ENCODE peak calls at places on chromosomes 1 and 21, in seven cellular contexts. G, S, Q, X, H, F and R are unnamed samples.

GRCh38 chr1:113812661-113813135 is 422 bp upstream of the RSBN1 start:
- DNase-seq in G (no peak), S (peak), Q (no peak), X (peak), H (no peak), F (no peak), R (no peak)

GRCh38 chr1:21344750-21345443 is 54.6 kb upstream of the ECE1 start:
- DNase-seq in G (no peak), S (no peak), Q (no peak), X (peak), H (no peak), F (no peak), R (no peak)

GRCh38 chr1:42684139-42684538 is 1.9 kb downstream of the YBX1 start:
- DNase-seq in G (no peak), S (peak), Q (no peak), X (peak), H (peak), F (peak), R (no peak)

GRCh38 chr1:40344597-40344996 is 27.5 kb upstream of the COL9A2 start:
- DNase-seq in G (peak), S (peak), Q (peak), X (no peak), H (peak), F (peak), R (peak)

GRCh38 chr1:7458946-7459345 is 312.1 kb upstream of the VAMP3 start:
- DNase-seq in G (no peak), S (no peak), Q (no peak), X (no peak), H (no peak), F (no peak), R (no peak)

GRCh38 chr1:77533660-77534295 is 148.7 kb downstream of the ZZZ3 start:
- DNase-seq in G (peak), S (peak), Q (no peak), X (peak), H (peak), F (peak), R (peak)

GRCh38 chr1:212606042-212606733 is 2.4 kb upstream of the ATF3 start:
- DNase-seq in G (no peak), S (no peak), Q (no peak), X (peak), H (no peak), F (no peak), R (no peak)

GRCh38 chr1:62187548-62187947 is 7.1 kb upstream of the L1TD1 start:
- DNase-seq in G (no peak), S (no peak), Q (no peak), X (no peak), H (no peak), F (no peak), R (no peak)

GRCh38 chr1:150150511-150151021 is 850 bp downstream of the PLEKHO1 start:
- DNase-seq in G (no peak), S (no peak), Q (no peak), X (peak), H (no peak), F (peak), R (no peak)

GRCh38 chr1:77489910-77490309 is 192.5 kb downstream of the ZZZ3 start:
- DNase-seq in G (peak), S (peak), Q (no peak), X (no peak), H (peak), F (no peak), R (peak)

GRCh38 chr1:37234941-37235418 is 200.7 kb upstream of the GRIK3 start:
- DNase-seq in G (no peak), S (no peak), Q (no peak), X (peak), H (no peak), F (no peak), R (no peak)

GRCh38 chr1:18890704-18891103 is 11.7 kb downstream of the ALDH4A1 start:
- DNase-seq in G (peak), S (peak), Q (no peak), X (no peak), H (peak), F (no peak), R (no peak)

GRCh38 chr1:54397090-54397591 is 9.1 kb downstream of the SSBP3 start:
- DNase-seq in G (no peak), S (no peak), Q (no peak), X (no peak), H (no peak), F (peak), R (no peak)

GRCh38 chr1:22861764-22862440 is 110.8 kb downstream of the LACTBL1 start:
- DNase-seq in G (peak), S (peak), Q (peak), X (peak), H (peak), F (peak), R (no peak)

GRCh38 chr1:29453502-29454240 is 217.3 kb downstream of the PTPRU start:
- DNase-seq in G (peak), S (peak), Q (peak), X (peak), H (peak), F (peak), R (peak)

GRCh38 chr21:32813265-32813903 is 41.8 kb upstream of the PAXBP1 start:
- DNase-seq in G (no peak), S (peak), Q (no peak), X (peak), H (no peak), F (no peak), R (no peak)

GRCh38 chr1:193498088-193498605 is 311.7 kb upstream of the B3GALT2 start:
- DNase-seq in G (peak), S (peak), Q (no peak), X (no peak), H (no peak), F (no peak), R (no peak)

GRCh38 chr1:89466307-89466925 is 58.2 kb upstream of the LRRC8B start:
- DNase-seq in G (peak), S (no peak), Q (no peak), X (no peak), H (no peak), F (no peak), R (no peak)

GRCh38 chr1:207579436-207579799 is 65.5 kb upstream of the CR1L start:
- DNase-seq in G (peak), S (peak), Q (peak), X (peak), H (peak), F (peak), R (peak)

GRCh38 chr1:2049225-2049516 is 1.0 kb upstream of the PRKCZ start:
- DNase-seq in G (no peak), S (no peak), Q (no peak), X (no peak), H (no peak), F (no peak), R (no peak)

GRCh38 chr1:21926065-21926464 is 11.0 kb downstream of the HSPG2 start:
- DNase-seq in G (no peak), S (no peak), Q (no peak), X (no peak), H (no peak), F (no peak), R (no peak)

GRCh38 chr1:115746021-115746690 is 22.4 kb downstream of the CASQ2 start:
- DNase-seq in G (no peak), S (no peak), Q (no peak), X (no peak), H (no peak), F (no peak), R (no peak)

GRCh38 chr1:98839840-98840239 is 164.8 kb downstream of the PLPPR5 start:
- DNase-seq in G (peak), S (peak), Q (no peak), X (no peak), H (peak), F (no peak), R (peak)

GRCh38 chr1:185561629-185562028 is 172.6 kb upstream of the HMCN1 start:
- DNase-seq in G (peak), S (peak), Q (no peak), X (no peak), H (peak), F (no peak), R (peak)

GRCh38 chr1:165914136-165914798 is 86.9 kb downstream of the UCK2 start:
- DNase-seq in G (peak), S (peak), Q (peak), X (peak), H (peak), F (peak), R (peak)

GRCh38 chr21:39843483-39843882 is 23.8 kb upstream of the PCP4 start:
- DNase-seq in G (no peak), S (no peak), Q (no peak), X (no peak), H (no peak), F (no peak), R (no peak)
- TF ChIP-seq CTCF in G (no peak), S (no peak), Q (no peak), X (no peak), H (no peak), F (no peak), R (no peak)

GRCh38 chr1:204128964-204129896 is 22.6 kb downstream of the ETNK2 start:
- DNase-seq in G (peak), S (peak), Q (peak), X (peak), H (peak), F (peak), R (no peak)
- H3K4me3 ChIP-seq in G (no peak), S (no peak), Q (no peak), X (peak), H (no peak), F (peak), R (peak)

GRCh38 chr1:157696966-157697628 is 3.5 kb downstream of the FCRL3 start:
- DNase-seq in G (no peak), S (no peak), Q (no peak), X (no peak), H (no peak), F (no peak), R (no peak)

GRCh38 chr1:157695417-157695816 is 5.2 kb downstream of the FCRL3 start:
- DNase-seq in G (no peak), S (no peak), Q (no peak), X (no peak), H (no peak), F (no peak), R (no peak)

DNA sequence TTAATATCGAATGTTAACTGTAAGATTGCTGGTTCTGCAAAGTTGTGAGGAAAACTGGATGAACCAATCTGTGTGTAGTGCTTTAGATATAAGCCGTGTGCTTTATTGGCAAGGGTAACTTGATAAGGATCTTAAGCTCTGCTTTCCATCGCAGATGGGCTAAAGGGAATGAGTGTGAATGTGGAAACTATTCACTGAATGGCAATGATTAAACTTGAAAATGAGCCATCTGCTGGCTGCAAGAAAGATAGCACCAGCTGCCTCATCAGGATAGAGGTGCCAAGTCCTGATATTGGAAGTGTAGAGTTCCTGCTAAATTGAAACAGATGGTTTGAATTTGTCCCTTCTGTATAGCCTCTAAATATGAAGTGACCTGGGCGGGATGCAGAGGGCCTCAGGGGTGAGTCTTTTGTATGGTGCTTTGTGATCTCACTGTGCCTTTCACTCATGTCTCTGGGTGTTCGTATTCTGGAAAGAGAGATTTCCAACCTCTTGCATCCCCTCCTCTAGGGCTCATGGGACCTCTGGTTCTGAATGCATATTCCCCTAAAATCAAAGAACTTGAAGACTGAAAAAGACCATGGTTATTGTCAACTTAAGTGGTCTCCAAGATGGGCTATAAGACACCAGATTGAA is 9.2 kb downstream of the FCRL3 start:
- DNase-seq in G (peak), S (peak), Q (no peak), X (peak), H (peak), F (no peak), R (peak)
- TF ChIP-seq CTCF in G (peak), S (peak), Q (peak), X (peak), H (peak), F (peak), R (peak)

DNA sequence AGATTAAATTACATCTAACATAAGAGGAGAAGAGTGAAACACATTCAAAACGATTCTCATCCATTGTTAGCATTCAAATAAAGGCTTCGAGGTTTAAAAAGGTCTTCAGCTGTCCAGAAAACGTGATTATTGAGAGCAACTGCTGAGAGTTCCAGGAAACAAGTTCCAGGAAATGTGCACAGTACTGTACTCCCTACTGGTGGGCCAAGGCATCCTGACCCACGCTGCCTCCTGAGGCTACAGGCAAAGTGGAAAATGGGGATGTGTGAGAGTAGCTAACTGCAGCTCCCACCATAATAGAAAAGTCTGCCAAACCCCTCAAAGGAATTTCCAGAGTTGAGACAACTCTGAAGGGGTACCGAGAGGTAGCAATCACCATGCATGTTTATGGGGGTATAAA is 2.0 kb downstream of the VAV3 start:
- DNase-seq in G (no peak), S (no peak), Q (no peak), X (no peak), H (no peak), F (no peak), R (no peak)
- H3K4me3 ChIP-seq in G (no peak), S (no peak), Q (no peak), X (no peak), H (no peak), F (no peak), R (peak)

GRCh38 chr21:37370152-37371040 is 3.8 kb downstream of the DYRK1A start:
- DNase-seq in G (peak), S (peak), Q (no peak), X (no peak), H (peak), F (no peak), R (no peak)

GRCh38 chr21:37369307-37369854 is 2.8 kb downstream of the DYRK1A start:
- DNase-seq in G (no peak), S (no peak), Q (no peak), X (no peak), H (no peak), F (no peak), R (no peak)

GRCh38 chr21:37367301-37367757 is 756 bp downstream of the DYRK1A start:
- DNase-seq in G (no peak), S (peak), Q (no peak), X (peak), H (no peak), F (peak), R (no peak)

GRCh38 chr21:37367758-37368535 is 1.4 kb downstream of the DYRK1A start:
- DNase-seq in G (peak), S (peak), Q (no peak), X (peak), H (peak), F (peak), R (no peak)

DNA sequence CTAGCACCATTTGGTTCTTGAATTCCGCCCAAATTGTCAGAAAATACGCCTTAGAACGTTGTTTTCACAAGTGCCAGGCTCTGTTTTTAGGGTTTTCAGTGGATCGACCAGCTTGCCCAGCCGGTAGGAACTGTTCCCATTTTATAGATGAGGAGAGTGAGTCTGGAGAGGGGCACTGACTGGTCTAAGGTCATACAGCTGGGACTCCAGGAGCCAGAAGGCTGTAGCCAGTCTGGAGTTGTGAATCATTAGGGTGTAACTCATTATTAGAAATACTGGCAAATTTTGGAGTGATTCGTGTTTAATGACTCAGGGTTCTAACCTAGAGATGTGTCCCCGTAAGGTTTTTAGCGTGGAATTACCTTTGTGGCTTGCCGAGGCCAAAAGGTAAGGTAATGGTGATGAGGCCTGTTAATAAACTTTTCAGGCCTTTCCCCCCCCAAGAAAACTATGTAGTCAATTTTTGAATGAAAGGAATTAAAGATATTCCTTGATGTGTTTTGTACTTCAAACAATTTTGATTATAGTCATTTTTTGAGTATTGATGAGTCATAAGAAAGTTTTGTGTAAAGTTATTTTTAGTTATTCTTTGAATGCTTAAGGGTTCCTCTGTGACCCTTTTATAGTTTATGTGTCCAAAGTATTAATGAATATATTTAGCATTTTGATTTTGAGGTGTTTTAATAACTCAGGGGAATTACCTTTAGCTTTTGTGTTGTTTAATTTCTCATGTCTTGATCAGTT is 2.1 kb downstream of the DYRK1A start:
- DNase-seq in G (no peak), S (peak), Q (no peak), X (no peak), H (peak), F (no peak), R (no peak)
- TF ChIP-seq CTCF in G (no peak), S (no peak), Q (no peak), X (no peak), H (no peak), F (no peak), R (no peak)

GRCh38 chr1:3340548-3341235 is 113.8 kb upstream of the ARHGEF16 start:
- DNase-seq in G (no peak), S (no peak), Q (no peak), X (no peak), H (no peak), F (no peak), R (no peak)

GRCh38 chr1:3336641-3337621 is 117.5 kb upstream of the ARHGEF16 start:
- DNase-seq in G (no peak), S (no peak), Q (no peak), X (no peak), H (no peak), F (no peak), R (no peak)

GRCh38 chr1:3339856-3340255 is 114.6 kb upstream of the ARHGEF16 start:
- DNase-seq in G (no peak), S (no peak), Q (no peak), X (no peak), H (no peak), F (no peak), R (no peak)

GRCh38 chr1:3337798-3338724 is 116.4 kb upstream of the ARHGEF16 start:
- DNase-seq in G (no peak), S (no peak), Q (no peak), X (no peak), H (no peak), F (no peak), R (no peak)

GRCh38 chr1:3338725-3339070 is 115.8 kb upstream of the ARHGEF16 start:
- DNase-seq in G (no peak), S (no peak), Q (no peak), X (no peak), H (no peak), F (no peak), R (no peak)
- H3K4me3 ChIP-seq in G (no peak), S (no peak), Q (no peak), X (no peak), H (no peak), F (no peak), R (no peak)

DNA sequence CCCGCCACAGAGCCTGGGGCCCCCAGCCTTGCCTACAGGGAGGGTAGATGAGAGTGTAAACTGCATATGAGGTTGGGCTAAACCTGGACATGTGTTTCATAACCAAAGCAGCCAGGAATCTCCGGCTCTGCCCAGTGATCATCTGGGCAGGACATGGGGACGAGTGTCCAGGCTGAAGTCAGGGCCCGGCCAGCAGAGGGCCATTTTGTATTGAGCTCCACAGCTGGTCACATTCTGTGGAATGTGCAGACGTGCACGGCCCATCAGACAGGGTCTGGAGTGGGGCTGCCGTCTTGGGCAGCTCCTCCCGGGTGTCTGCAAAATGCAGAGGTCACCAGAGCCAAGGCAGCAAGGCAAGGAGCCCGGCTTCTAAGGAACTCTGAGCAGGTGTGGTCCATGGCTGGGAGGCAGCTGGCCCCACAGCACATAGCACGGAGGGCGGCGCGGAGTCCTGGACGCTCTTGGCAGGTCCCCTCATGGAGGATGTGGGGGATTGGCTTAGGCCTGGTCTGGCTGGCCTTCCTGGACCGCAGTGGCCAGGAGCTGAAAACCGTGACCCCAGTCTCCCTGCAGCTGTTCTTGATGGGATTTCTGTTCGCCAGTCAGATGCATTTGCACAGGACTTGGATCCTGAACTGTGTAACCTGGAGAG is 6.3 kb downstream of the LRRC3 start:
- DNase-seq in G (no peak), S (no peak), Q (no peak), X (peak), H (no peak), F (no peak), R (no peak)
- TF ChIP-seq CTCF in G (no peak), S (no peak), Q (no peak), X (peak), H (no peak), F (no peak), R (peak)

GRCh38 chr1:153628638-153629342 is 556 bp downstream of the S100A1 start:
- DNase-seq in G (no peak), S (no peak), Q (no peak), X (no peak), H (no peak), F (no peak), R (no peak)
- H3K4me3 ChIP-seq in G (no peak), S (no peak), Q (no peak), X (no peak), H (no peak), F (no peak), R (no peak)